ENCODE peak calls at places on chromosome 20, in seven cellular contexts. B is psoas muscle, K is kidney epithelial cell, I is tibial artery, H is choroid plexus epithelial cell, A is GM06990, W is lower lobe of right lung. S is an unnamed sample.

GRCh38 chr20:6501061-6501460 is 266.4 kb upstream of the BMP2 start:
- DNase-seq in B (no peak), K (peak), I (no peak), H (peak), A (no peak), W (no peak), S (no peak)

GRCh38 chr20:59783020-59784010 is 150.1 kb downstream of the SYCP2 start:
- DNase-seq in B (peak), K (no peak), I (peak), H (peak), A (peak), W (no peak), S (peak)

GRCh38 chr20:15887387-15887786 is 685.9 kb downstream of the KIF16B start:
- DNase-seq in B (no peak), K (no peak), I (no peak), H (no peak), A (no peak), W (no peak), S (no peak)

GRCh38 chr20:507933-508332 is 35.7 kb downstream of the CSNK2A1 start:
- DNase-seq in B (no peak), K (no peak), I (no peak), H (no peak), A (no peak), W (no peak), S (no peak)

GRCh38 chr20:64080013-64080812 is at the start of gene OPRL1:
- DNase-seq in B (peak), K (no peak), I (no peak), H (no peak), A (peak), W (no peak), S (peak)

GRCh38 chr20:16574656-16575355 is 1.6 kb upstream of the KIF16B start:
- DNase-seq in B (peak), K (no peak), I (peak), H (peak), A (peak), W (peak), S (peak)

GRCh38 chr20:37886851-37887297 is 16.1 kb upstream of the VSTM2L start:
- DNase-seq in B (no peak), K (no peak), I (no peak), H (peak), A (no peak), W (peak), S (peak)

GRCh38 chr20:61744691-61745396 is 320.8 kb downstream of the TAF4 start:
- DNase-seq in B (peak), K (peak), I (no peak), H (peak), A (no peak), W (peak), S (no peak)

GRCh38 chr20:53365676-53366075 is 228.0 kb downstream of the ZNF217 start:
- DNase-seq in B (no peak), K (no peak), I (no peak), H (no peak), A (no peak), W (no peak), S (no peak)

GRCh38 chr20:48456361-48457184 is 371.2 kb downstream of the PREX1 start:
- DNase-seq in B (no peak), K (no peak), I (peak), H (no peak), A (peak), W (no peak), S (peak)

GRCh38 chr20:59817846-59818245 is 115.6 kb downstream of the SYCP2 start:
- DNase-seq in B (no peak), K (no peak), I (no peak), H (no peak), A (no peak), W (no peak), S (no peak)

GRCh38 chr20:61589055-61589385 is 337.0 kb downstream of the CDH4 start:
- DNase-seq in B (no peak), K (peak), I (no peak), H (peak), A (no peak), W (no peak), S (no peak)

GRCh38 chr20:48718914-48719578 is 108.8 kb downstream of the PREX1 start:
- DNase-seq in B (no peak), K (no peak), I (peak), H (no peak), A (peak), W (no peak), S (peak)

GRCh38 chr20:1212607-1213396 is 9.5 kb downstream of the C20orf202 start:
- DNase-seq in B (peak), K (no peak), I (peak), H (peak), A (no peak), W (peak), S (peak)

GRCh38 chr20:37544386-37544785 is 16.7 kb upstream of the BLCAP start:
- DNase-seq in B (no peak), K (no peak), I (no peak), H (no peak), A (no peak), W (no peak), S (no peak)

GRCh38 chr20:36465109-36466080 is 75.9 kb upstream of the MYL9 start:
- DNase-seq in B (peak), K (no peak), I (peak), H (peak), A (no peak), W (no peak), S (peak)

GRCh38 chr20:55186228-55186627 is 710.8 kb downstream of the DOK5 start:
- DNase-seq in B (no peak), K (no peak), I (no peak), H (no peak), A (no peak), W (no peak), S (no peak)

GRCh38 chr20:32037929-32038328 is 14.1 kb upstream of the HCK start:
- DNase-seq in B (no peak), K (no peak), I (no peak), H (peak), A (no peak), W (no peak), S (no peak)

GRCh38 chr20:17345321-17345720 is 118.5 kb downstream of the PCSK2 start:
- DNase-seq in B (no peak), K (no peak), I (no peak), H (no peak), A (no peak), W (no peak), S (no peak)

GRCh38 chr20:48794360-48794759 is 33.4 kb downstream of the PREX1 start:
- DNase-seq in B (no peak), K (no peak), I (no peak), H (no peak), A (no peak), W (no peak), S (no peak)

GRCh38 chr20:63708301-63709148 is 686 bp downstream of the ZGPAT start:
- DNase-seq in B (peak), K (no peak), I (peak), H (no peak), A (no peak), W (peak), S (peak)

GRCh38 chr20:50246367-50247195 is 56.0 kb downstream of the CEBPB start:
- DNase-seq in B (peak), K (no peak), I (no peak), H (no peak), A (no peak), W (no peak), S (no peak)

GRCh38 chr20:2822073-2822472 is 5.9 kb downstream of the TMEM239 start:
- DNase-seq in B (no peak), K (no peak), I (no peak), H (peak), A (no peak), W (no peak), S (peak)

GRCh38 chr20:48531505-48531904 is 296.3 kb downstream of the PREX1 start:
- DNase-seq in B (no peak), K (no peak), I (no peak), H (no peak), A (no peak), W (no peak), S (no peak)

GRCh38 chr20:47995661-47996060 is 210.4 kb upstream of the SULF2 start:
- DNase-seq in B (no peak), K (no peak), I (no peak), H (no peak), A (no peak), W (no peak), S (no peak)

GRCh38 chr20:33568378-33569289 is 78.7 kb downstream of the CBFA2T2 start:
- DNase-seq in B (no peak), K (no peak), I (no peak), H (no peak), A (peak), W (no peak), S (no peak)

GRCh38 chr20:39364320-39364719 is 402.2 kb downstream of the DHX35 start:
- DNase-seq in B (no peak), K (no peak), I (no peak), H (no peak), A (no peak), W (no peak), S (no peak)

GRCh38 chr20:59948828-59949720 is 8.9 kb downstream of the FAM217B start:
- DNase-seq in B (no peak), K (no peak), I (no peak), H (peak), A (no peak), W (no peak), S (peak)

GRCh38 chr20:56733967-56734366 is 104.9 kb downstream of the TFAP2C start:
- DNase-seq in B (no peak), K (no peak), I (no peak), H (no peak), A (no peak), W (no peak), S (no peak)

GRCh38 chr20:14921546-14921945 is 584.1 kb upstream of the FLRT3 start:
- DNase-seq in B (no peak), K (no peak), I (no peak), H (peak), A (no peak), W (no peak), S (no peak)

GRCh38 chr20:33524261-33524660 is 34.4 kb downstream of the CBFA2T2 start:
- DNase-seq in B (no peak), K (no peak), I (no peak), H (no peak), A (no peak), W (no peak), S (no peak)

GRCh38 chr20:60968853-60969720 is 283.0 kb upstream of the CDH4 start:
- DNase-seq in B (no peak), K (no peak), I (no peak), H (no peak), A (no peak), W (no peak), S (no peak)

GRCh38 chr20:46192376-46192944 is 74.3 kb downstream of the CD40 start:
- DNase-seq in B (no peak), K (no peak), I (no peak), H (no peak), A (no peak), W (no peak), S (no peak)

GRCh38 chr20:31602779-31603441 is 2.2 kb upstream of the ID1 start:
- DNase-seq in B (no peak), K (no peak), I (no peak), H (peak), A (peak), W (no peak), S (peak)

GRCh38 chr20:47576516-47577033 is 74.9 kb downstream of the NCOA3 start:
- DNase-seq in B (peak), K (peak), I (peak), H (peak), A (peak), W (peak), S (peak)

GRCh38 chr20:44585042-44585968 is 2.9 kb downstream of the PKIG start:
- DNase-seq in B (no peak), K (no peak), I (no peak), H (no peak), A (no peak), W (no peak), S (peak)

GRCh38 chr20:44589522-44589921 is 7.1 kb downstream of the PKIG start:
- DNase-seq in B (no peak), K (no peak), I (no peak), H (no peak), A (no peak), W (no peak), S (no peak)

GRCh38 chr20:44586986-44587980 is 4.9 kb downstream of the PKIG start:
- DNase-seq in B (no peak), K (no peak), I (no peak), H (peak), A (no peak), W (no peak), S (no peak)

GRCh38 chr20:44584103-44584690 is 1.8 kb downstream of the PKIG start:
- DNase-seq in B (no peak), K (no peak), I (no peak), H (no peak), A (no peak), W (no peak), S (no peak)

DNA sequence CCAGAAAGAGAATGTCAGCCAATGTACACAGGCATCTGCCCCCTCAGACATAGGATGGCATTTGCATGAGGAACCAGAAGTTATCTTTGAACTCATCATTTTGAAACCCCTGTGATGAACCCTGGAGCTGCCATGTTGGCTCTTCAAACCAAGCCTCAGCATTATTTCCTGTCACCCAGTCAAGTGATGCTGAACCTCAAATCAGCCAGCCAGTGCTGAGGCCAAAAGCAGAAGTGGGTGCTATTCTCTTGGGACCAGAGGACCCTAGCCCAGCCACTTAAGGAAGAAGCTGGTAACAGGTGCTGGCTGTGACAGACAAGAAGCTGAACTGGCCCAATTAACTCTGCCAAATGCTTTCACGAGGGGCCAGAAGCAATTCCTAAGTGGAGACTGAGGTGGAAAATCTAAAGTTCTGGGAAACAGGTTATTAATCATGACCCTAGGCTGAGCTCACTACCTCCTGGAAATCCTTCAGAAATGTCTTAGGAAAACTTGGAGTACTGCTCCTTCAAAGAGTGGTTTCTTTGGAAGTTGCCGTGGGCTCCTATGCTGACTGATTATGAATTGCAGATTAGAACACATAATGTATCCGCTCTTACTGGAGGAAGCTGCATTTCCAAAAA is 4.0 kb downstream of the PKIG start:
- DNase-seq in B (no peak), K (no peak), I (no peak), H (no peak), A (peak), W (no peak), S (peak)
- H3K4me3 ChIP-seq in B (peak), K (no peak), I (no peak), H (no peak), A (peak), W (peak), S (no peak)

GRCh38 chr20:51541189-51542032 is 1.1 kb downstream of the NFATC2 start:
- DNase-seq in B (peak), K (no peak), I (peak), H (peak), A (peak), W (peak), S (peak)

GRCh38 chr20:51542894-51543788 is 622 bp upstream of the NFATC2 start:
- DNase-seq in B (no peak), K (no peak), I (no peak), H (no peak), A (no peak), W (no peak), S (no peak)

GRCh38 chr20:51545515-51545914 is 3.0 kb upstream of the NFATC2 start:
- DNase-seq in B (no peak), K (no peak), I (no peak), H (no peak), A (no peak), W (no peak), S (no peak)

GRCh38 chr20:51540585-51540984 is 1.9 kb downstream of the NFATC2 start:
- DNase-seq in B (no peak), K (no peak), I (no peak), H (no peak), A (no peak), W (no peak), S (no peak)

GRCh38 chr20:51542033-51542893 is at the start of gene NFATC2:
- DNase-seq in B (peak), K (no peak), I (no peak), H (no peak), A (peak), W (peak), S (peak)
- TF ChIP-seq CTCF in B (no peak), K (peak), I (no peak), H (no peak), A (peak), W (peak), S (peak)

DNA sequence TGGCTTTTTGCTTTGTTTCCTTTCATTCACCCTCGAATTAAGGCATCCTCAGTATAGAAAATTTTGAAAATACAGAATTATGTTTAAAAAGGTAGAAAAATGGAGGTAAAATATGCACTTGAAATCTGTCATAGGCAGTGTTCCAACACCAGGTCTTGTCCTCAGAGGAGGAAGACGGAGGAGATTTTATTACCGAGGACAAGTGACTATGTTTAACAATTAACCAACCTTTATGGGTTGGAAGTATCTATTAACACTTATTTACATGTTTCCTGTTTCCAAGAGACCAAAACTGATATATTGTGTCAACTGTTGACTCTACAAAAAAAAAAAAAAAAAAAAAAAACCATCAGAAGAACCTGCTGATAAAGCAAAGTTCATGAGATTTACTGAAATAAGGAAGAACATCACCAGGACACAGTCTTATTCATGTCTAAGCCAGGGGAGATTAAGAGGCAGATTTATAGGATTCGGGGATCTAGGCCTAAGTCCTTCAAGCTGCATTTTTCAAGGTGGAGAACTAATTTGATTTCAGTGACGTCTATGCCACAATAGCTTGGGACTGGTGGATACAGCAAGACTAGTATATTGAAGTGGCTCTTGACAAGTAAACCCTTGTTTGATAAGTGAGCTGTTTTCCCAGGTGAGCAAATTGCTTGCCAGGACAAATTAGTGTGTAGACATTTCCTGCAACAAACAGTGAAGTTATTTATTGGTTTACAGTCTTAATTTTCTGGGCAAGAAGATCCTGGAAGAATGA is 126.6 kb upstream of the NAA20 start:
- DNase-seq in B (no peak), K (no peak), I (no peak), H (no peak), A (no peak), W (no peak), S (no peak)
- H3K4me3 ChIP-seq in B (peak), K (no peak), I (peak), H (no peak), A (no peak), W (peak), S (no peak)

GRCh38 chr20:43844778-43845614 is 69.7 kb upstream of the TOX2 start:
- DNase-seq in B (no peak), K (peak), I (no peak), H (peak), A (no peak), W (no peak), S (no peak)
- TF ChIP-seq CTCF in B (peak), K (peak), I (peak), H (peak), A (no peak), W (peak), S (no peak)

GRCh38 chr20:51333446-51333845 is 209.1 kb downstream of the NFATC2 start:
- DNase-seq in B (no peak), K (no peak), I (no peak), H (no peak), A (no peak), W (no peak), S (no peak)
- H3K4me3 ChIP-seq in B (no peak), K (no peak), I (no peak), H (no peak), A (no peak), W (no peak), S (no peak)

DNA sequence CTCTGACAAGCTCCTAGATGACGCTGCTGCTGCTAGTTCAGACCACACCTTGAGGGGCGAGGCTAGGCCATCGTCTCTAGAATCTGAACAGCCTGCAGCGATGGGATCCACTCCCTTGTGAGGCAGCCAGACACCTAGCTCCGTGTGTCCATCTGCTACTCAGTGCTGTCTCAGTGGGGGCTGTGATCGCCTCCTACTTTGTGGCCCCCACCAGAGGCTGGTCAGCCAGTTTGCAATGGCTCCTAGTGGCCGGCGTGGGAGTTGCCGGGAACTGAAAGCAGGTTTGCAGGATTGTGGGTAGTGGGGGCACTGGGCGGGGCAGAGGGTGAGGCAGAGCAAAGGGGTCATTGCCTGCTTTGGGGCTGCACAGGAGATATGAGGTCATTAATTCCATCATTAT is 2.8 kb downstream of the CCN5 start:
- DNase-seq in B (peak), K (no peak), I (no peak), H (no peak), A (no peak), W (peak), S (no peak)
- TF ChIP-seq CTCF in B (no peak), K (peak), I (peak), H (peak), A (no peak), W (no peak), S (peak)

GRCh38 chr20:24382775-24383174 is 86.7 kb upstream of the SYNDIG1 start:
- DNase-seq in B (no peak), K (no peak), I (no peak), H (no peak), A (no peak), W (no peak), S (no peak)
- H3K4me3 ChIP-seq in B (no peak), K (no peak), I (no peak), H (no peak), A (no peak), W (no peak), S (no peak)

GRCh38 chr20:11792229-11792953 is 125.3 kb upstream of the BTBD3 start:
- DNase-seq in B (no peak), K (no peak), I (no peak), H (no peak), A (no peak), W (no peak), S (no peak)

GRCh38 chr20:11791316-11792228 is 126.1 kb upstream of the BTBD3 start:
- DNase-seq in B (no peak), K (no peak), I (no peak), H (no peak), A (no peak), W (no peak), S (no peak)

GRCh38 chr20:11786108-11786507 is 131.6 kb upstream of the BTBD3 start:
- DNase-seq in B (no peak), K (no peak), I (no peak), H (no peak), A (no peak), W (no peak), S (no peak)

GRCh38 chr20:11794525-11794924 is 123.2 kb upstream of the BTBD3 start:
- DNase-seq in B (no peak), K (no peak), I (no peak), H (no peak), A (no peak), W (no peak), S (no peak)

DNA sequence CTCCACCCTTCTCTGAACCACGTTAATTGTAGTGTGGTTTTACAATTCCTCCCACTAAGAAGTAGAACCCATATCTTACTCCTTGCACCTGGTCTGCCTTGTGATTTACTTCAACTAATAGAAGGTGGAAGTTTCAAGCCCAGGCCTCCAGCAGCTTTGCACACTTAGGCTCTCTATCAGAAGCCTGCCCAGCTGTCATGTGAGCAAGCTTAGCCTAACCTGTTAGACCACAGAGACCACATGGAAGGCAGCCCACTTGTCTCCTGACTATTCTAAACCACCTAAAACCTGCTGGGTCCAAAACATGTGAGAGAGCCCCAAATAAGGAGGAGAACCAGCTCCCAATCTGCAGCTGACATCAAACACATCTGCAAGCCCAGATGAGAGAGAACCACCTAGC is 127.6 kb upstream of the BTBD3 start:
- DNase-seq in B (no peak), K (no peak), I (no peak), H (no peak), A (no peak), W (no peak), S (no peak)
- TF ChIP-seq CTCF in B (no peak), K (no peak), I (no peak), H (no peak), A (no peak), W (no peak), S (no peak)

S was measured in GM12865.